ENCODE peak calls at places on chromosomes 3 and 15, in five cellular contexts. A is A673, R is H1, Z is PC-3, S is keratinocyte. I is an unnamed sample.

GRCh38 chr3:194300392-194300758 is 50.8 kb downstream of the CPN2 start:
- DNase-seq in A (no peak), R (peak), Z (no peak), S (no peak), I (no peak)

GRCh38 chr15:69408841-69409240 is 5.3 kb upstream of the KIF23 start:
- DNase-seq in A (no peak), R (no peak), Z (no peak), S (no peak), I (no peak)

GRCh38 chr3:112649478-112649735 is 8.5 kb upstream of the CCDC80 start:
- DNase-seq in A (no peak), R (no peak), Z (peak), S (no peak), I (no peak)

GRCh38 chr3:115254492-115255196 is 107.6 kb upstream of the ZBTB20 start:
- DNase-seq in A (no peak), R (no peak), Z (no peak), S (no peak), I (no peak)

GRCh38 chr15:66072616-66073361 is 180.8 kb downstream of the MEGF11 start:
- DNase-seq in A (no peak), R (no peak), Z (no peak), S (no peak), I (no peak)

GRCh38 chr3:123159926-123160635 is 41.7 kb upstream of the SEC22A start:
- DNase-seq in A (no peak), R (no peak), Z (no peak), S (no peak), I (no peak)

GRCh38 chr15:34360298-34360697 is 6.7 kb downstream of the LPCAT4 start:
- DNase-seq in A (no peak), R (no peak), Z (peak), S (no peak), I (peak)

GRCh38 chr3:45929042-45929679 is 14.1 kb upstream of the CXCR6 start:
- DNase-seq in A (peak), R (no peak), Z (peak), S (no peak), I (peak)

GRCh38 chr3:171142985-171143384 is 116.5 kb upstream of the SLC2A2 start:
- DNase-seq in A (peak), R (no peak), Z (no peak), S (no peak), I (no peak)

GRCh38 chr15:52163321-52164190 is 27.6 kb downstream of the GNB5 start:
- DNase-seq in A (no peak), R (no peak), Z (no peak), S (no peak), I (no peak)

GRCh38 chr15:32729700-32730099 is 11.9 kb downstream of the GREM1 start:
- DNase-seq in A (no peak), R (no peak), Z (no peak), S (no peak), I (no peak)

GRCh38 chr15:70127797-70128756 is 30.4 kb upstream of the TLE3 start:
- DNase-seq in A (no peak), R (no peak), Z (no peak), S (no peak), I (no peak)

DNA sequence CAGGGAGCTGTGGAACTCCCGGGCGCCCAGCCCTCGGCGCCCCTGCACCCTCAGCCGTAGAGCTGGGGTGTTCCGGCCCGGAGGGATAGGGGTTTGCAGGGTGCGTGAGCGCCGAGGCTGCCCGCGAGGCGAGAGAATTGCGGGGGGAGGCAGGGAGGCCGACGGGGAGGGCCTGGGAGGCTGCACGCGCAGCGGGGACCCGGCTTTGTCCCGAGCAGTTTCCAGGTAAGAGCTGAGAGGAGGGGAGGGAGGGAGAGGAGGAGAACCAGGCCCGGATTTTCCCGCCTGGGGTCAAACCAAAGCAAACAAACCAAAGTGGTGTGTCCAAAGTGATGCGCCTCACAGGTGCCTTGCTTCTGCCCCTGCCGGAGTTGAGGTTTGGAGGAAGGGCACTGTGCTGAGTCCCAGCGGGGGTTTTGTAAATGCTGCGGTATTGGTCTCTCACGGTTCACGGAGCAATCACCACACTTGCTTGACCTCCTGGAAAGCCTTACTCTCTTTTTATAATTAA is 146.4 kb downstream of the TJP1 start:
- DNase-seq in A (no peak), R (no peak), Z (no peak), S (no peak), I (no peak)
- TF ChIP-seq EZH2 in A (no peak), R (no peak), Z (no peak), S (no peak), I (no peak)

GRCh38 chr15:67823371-67824156 is 1.7 kb upstream of the SKOR1 start:
- DNase-seq in A (no peak), R (no peak), Z (no peak), S (no peak), I (no peak)
- TF ChIP-seq EZH2 in A (peak), R (peak), Z (peak), S (peak), I (no peak)

GRCh38 chr3:13043656-13044055 is 29.6 kb downstream of the IQSEC1 start:
- DNase-seq in A (no peak), R (no peak), Z (no peak), S (no peak), I (no peak)
- TF ChIP-seq EZH2 in A (no peak), R (no peak), Z (no peak), S (no peak), I (no peak)

DNA sequence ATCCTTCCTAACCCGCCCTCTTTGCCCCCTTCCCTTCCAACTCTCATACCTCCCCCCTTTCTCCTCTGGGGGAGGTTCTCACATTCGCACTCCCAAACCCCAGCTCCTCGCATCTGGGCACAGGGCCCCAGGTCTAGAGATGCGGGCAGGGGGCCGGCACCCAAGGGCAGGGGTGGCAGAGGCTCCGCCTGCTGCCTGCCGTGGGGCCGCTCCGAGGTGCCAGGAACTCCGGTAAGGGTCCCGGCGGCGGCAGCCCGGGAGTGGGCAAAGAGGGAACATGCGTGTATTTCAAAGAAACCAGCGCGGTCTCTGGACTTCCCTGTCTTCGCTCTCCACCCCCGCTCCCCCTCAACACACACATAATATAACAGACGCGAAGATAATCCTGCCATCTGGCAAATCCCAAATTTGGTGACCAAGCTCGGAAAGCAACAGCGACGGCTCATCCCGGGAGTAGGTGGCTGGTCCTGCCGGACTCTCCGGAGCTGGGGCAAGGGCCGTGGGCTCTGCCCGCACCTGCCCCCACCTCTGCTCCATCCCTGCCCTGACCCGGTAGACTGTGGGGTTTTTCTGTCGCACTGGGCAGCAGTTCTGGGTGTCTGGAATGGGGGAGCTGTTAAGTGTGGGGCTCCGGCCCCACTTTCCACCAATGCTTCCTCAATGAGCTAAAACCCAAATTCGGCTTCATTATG is 31.0 kb downstream of the NR2F2 start:
- DNase-seq in A (no peak), R (no peak), Z (no peak), S (no peak), I (no peak)
- TF ChIP-seq EZH2 in A (no peak), R (peak), Z (no peak), S (peak), I (no peak)

GRCh38 chr15:80403712-80404056 is 498 bp upstream of the ARNT2 start:
- DNase-seq in A (no peak), R (no peak), Z (no peak), S (no peak), I (no peak)
- TF ChIP-seq EZH2 in A (no peak), R (no peak), Z (peak), S (peak), I (no peak)

GRCh38 chr3:107329088-107329487 is 48.2 kb upstream of the CCDC54 start:
- DNase-seq in A (no peak), R (no peak), Z (no peak), S (no peak), I (no peak)

GRCh38 chr3:107323723-107324122 is 53.5 kb upstream of the CCDC54 start:
- DNase-seq in A (no peak), R (no peak), Z (no peak), S (no peak), I (no peak)

GRCh38 chr3:107328074-107328473 is 49.2 kb upstream of the CCDC54 start:
- DNase-seq in A (no peak), R (no peak), Z (no peak), S (no peak), I (no peak)

GRCh38 chr3:107325446-107325845 is 51.8 kb upstream of the CCDC54 start:
- DNase-seq in A (no peak), R (no peak), Z (no peak), S (no peak), I (no peak)
- TF ChIP-seq EZH2 in A (no peak), R (no peak), Z (no peak), S (no peak), I (no peak)

GRCh38 chr3:175270199-175270837 is 411.2 kb downstream of the NAALADL2 start:
- DNase-seq in A (peak), R (no peak), Z (peak), S (no peak), I (no peak)
- TF ChIP-seq EZH2 in A (no peak), R (no peak), Z (no peak), S (no peak), I (no peak)

GRCh38 chr3:158107508-158108095 is 1.4 kb upstream of the SHOX2 start:
- DNase-seq in A (no peak), R (no peak), Z (no peak), S (no peak), I (no peak)
- TF ChIP-seq EZH2 in A (no peak), R (no peak), Z (no peak), S (no peak), I (no peak)

GRCh38 chr3:64708456-64708855 is 20.7 kb upstream of the ADAMTS9 start:
- DNase-seq in A (no peak), R (no peak), Z (no peak), S (no peak), I (no peak)
- TF ChIP-seq EZH2 in A (no peak), R (no peak), Z (no peak), S (no peak), I (no peak)

I was measured in HCT116.